ENCODE peak calls at places on chromosomes 1 and 21, in five cellular contexts. U, S, J, C and H are unnamed samples.

GRCh38 chr1:239434181-239434580 is 47.8 kb downstream of the CHRM3 start:
- DNase-seq in U (no peak), S (no peak), J (no peak), C (no peak), H (no peak)

GRCh38 chr1:165815725-165816124 is 11.7 kb upstream of the UCK2 start:
- DNase-seq in U (no peak), S (no peak), J (no peak), C (no peak), H (no peak)

GRCh38 chr1:53265581-53265980 is 27.3 kb upstream of the MAGOH start:
- DNase-seq in U (no peak), S (no peak), J (no peak), C (no peak), H (no peak)

GRCh38 chr1:84689514-84690396 is 506 bp downstream of the SSX2IP start:
- DNase-seq in U (peak; percentile 61), S (peak; percentile 81), J (peak; percentile 78), C (no peak), H (peak; percentile 68)

GRCh38 chr1:1085171-1085841 is 11.2 kb upstream of the RNF223 start:
- DNase-seq in U (no peak), S (peak; percentile 68), J (peak; percentile 48), C (no peak), H (no peak)

GRCh38 chr21:26457817-26458216 is 115.3 kb downstream of the CYYR1 start:
- DNase-seq in U (no peak), S (no peak), J (no peak), C (no peak), H (no peak)

GRCh38 chr1:112718691-112719418 is 3.7 kb upstream of the PPM1J start:
- DNase-seq in U (peak; percentile 68), S (peak; percentile 89), J (peak; percentile 90), C (no peak), H (peak; percentile 90)

GRCh38 chr1:33127001-33127823 is 46.3 kb downstream of the AZIN2 start:
- DNase-seq in U (peak; percentile 96), S (peak; percentile 95), J (peak; percentile 99), C (peak; percentile 98), H (peak; percentile 99)

GRCh38 chr1:84086189-84086588 is 57.9 kb upstream of the PRKACB start:
- DNase-seq in U (no peak), S (no peak), J (no peak), C (no peak), H (no peak)

GRCh38 chr1:14925336-14926136 is 228.0 kb upstream of the TMEM51 start:
- DNase-seq in U (no peak), S (no peak), J (no peak), C (no peak), H (no peak)

GRCh38 chr1:45930258-45931150 is 127.1 kb downstream of the MAST2 start:
- DNase-seq in U (no peak), S (no peak), J (no peak), C (no peak), H (no peak)